ENCODE peak calls at places on chromosomes 5 and 9, in four cellular contexts. J is kidney, N is brain microvascular endothelial cell, K is tibial artery. L is an unnamed sample.

GRCh38 chr5:132772291-132773070 is 4.6 kb downstream of the SEPTIN8 start:
- DNase-seq in J (no peak), K (no peak), N (no peak), L (no peak)

GRCh38 chr5:10538103-10538788 is 25.6 kb upstream of the ANKRD33B start:
- DNase-seq in N (no peak), K (no peak), J (peak), L (no peak)

GRCh38 chr5:96236051-96236450 is 197.0 kb downstream of the PCSK1 start:
- DNase-seq in J (no peak), K (no peak), N (no peak), L (no peak)

GRCh38 chr5:147310059-147310704 is 75.4 kb downstream of the STK32A start:
- DNase-seq in J (peak), K (peak), N (peak), L (no peak)

GRCh38 chr5:172594867-172595466 is 46.1 kb upstream of the NEURL1B start:
- DNase-seq in K (no peak), N (no peak), J (no peak), L (no peak)

GRCh38 chr5:170273968-170274710 is 23.4 kb downstream of the LCP2 start:
- DNase-seq in K (no peak), J (no peak), N (no peak), L (peak)

GRCh38 chr5:16881253-16881652 is 54.8 kb downstream of the MYO10 start:
- DNase-seq in J (no peak), N (no peak), K (no peak), L (no peak)

GRCh38 chr9:133825555-133826198 is 87.5 kb upstream of the SARDH start:
- DNase-seq in J (peak), N (peak), K (no peak), L (no peak)

GRCh38 chr9:71763752-71764332 is 4.5 kb downstream of the CEMIP2 start:
- DNase-seq in N (no peak), K (no peak), J (no peak), L (no peak)

GRCh38 chr5:158135682-158136176 is 276.8 kb upstream of the CLINT1 start:
- DNase-seq in K (peak), N (no peak), J (no peak), L (no peak)

GRCh38 chr5:110544603-110545002 is 181.9 kb downstream of the TMEM232 start:
- DNase-seq in K (no peak), N (no peak), J (no peak), L (no peak)

GRCh38 chr5:393846-394275 is 49.1 kb upstream of the EXOC3 start:
- DNase-seq in J (no peak), K (no peak), N (no peak), L (no peak)

GRCh38 chr5:37738057-37738691 is 101.7 kb downstream of the GDNF start:
- DNase-seq in N (peak), K (no peak), J (no peak), L (no peak)

GRCh38 chr9:69466151-69466550 is 141.1 kb downstream of the ENTREP1 start:
- DNase-seq in K (no peak), N (no peak), J (no peak), L (no peak)

GRCh38 chr5:168364151-168364661 is 72.8 kb downstream of the WWC1 start:
- DNase-seq in N (peak), K (no peak), J (no peak), L (no peak)

GRCh38 chr9:9054354-9054992 is 1254.9 kb upstream of the DMAC1 start:
- DNase-seq in N (no peak), K (no peak), J (no peak), L (no peak)

GRCh38 chr9:27572566-27572917 is 739 bp downstream of the C9orf72 start:
- DNase-seq in K (peak), J (no peak), N (peak), L (peak)

GRCh38 chr5:74579215-74579614 is 61.3 kb downstream of the ENC1 start:
- DNase-seq in J (no peak), N (peak), K (no peak), L (peak)

GRCh38 chr5:167295686-167296015 is 995.8 kb upstream of the WWC1 start:
- DNase-seq in K (no peak), J (no peak), N (no peak), L (no peak)

GRCh38 chr9:109967651-109968331 is 187.8 kb downstream of the PALM2AKAP2 start:
- DNase-seq in K (no peak), N (no peak), J (no peak), L (no peak)

GRCh38 chr9:84969084-84969483 is 299.6 kb downstream of the NTRK2 start:
- DNase-seq in N (no peak), K (no peak), J (no peak), L (no peak)

GRCh38 chr9:107425110-107426025 is 64.2 kb downstream of the KLF4 start:
- DNase-seq in K (peak), J (peak), N (peak), L (peak)

GRCh38 chr5:134026521-134027202 is 21.9 kb upstream of the VDAC1 start:
- DNase-seq in J (no peak), K (no peak), N (peak), L (peak)

GRCh38 chr5:56818409-56819026 is 3.2 kb downstream of the MAP3K1 start:
- DNase-seq in J (no peak), N (peak), K (no peak), L (no peak)

GRCh38 chr5:112684737-112685136 is 52.9 kb upstream of the APC start:
- DNase-seq in J (peak), K (no peak), N (peak), L (no peak)

GRCh38 chr5:74916831-74917710 is 50.9 kb upstream of the FAM169A start:
- DNase-seq in K (no peak), J (no peak), N (peak), L (no peak)

GRCh38 chr5:125134216-125135081 is 388.0 kb upstream of the ZNF608 start:
- DNase-seq in J (no peak), K (no peak), N (peak), L (no peak)

DNA sequence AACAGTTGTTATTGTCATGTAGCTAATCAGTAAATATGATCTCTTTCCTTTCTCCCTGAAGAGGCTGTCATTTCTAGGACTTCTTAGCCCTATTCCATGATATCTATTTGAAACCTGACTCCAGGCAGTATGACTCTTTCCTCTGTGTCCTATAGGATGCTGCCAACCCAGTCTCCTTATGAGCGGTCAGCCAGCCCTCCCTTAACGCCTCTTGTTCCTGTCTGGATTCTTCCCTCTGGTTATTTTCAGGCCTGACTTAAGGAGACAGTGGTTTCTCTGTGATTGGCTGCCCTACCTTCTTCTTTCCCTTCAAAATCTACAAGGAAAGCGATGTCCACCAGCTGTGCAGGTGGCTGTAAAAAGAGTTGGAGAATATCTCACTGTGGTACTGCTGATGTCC is 19.4 kb upstream of the C5orf63 start:
- DNase-seq in N (peak), K (no peak), J (no peak), L (no peak)
- H3K27ac ChIP-seq in N (peak), K (no peak), J (no peak), L (no peak)

GRCh38 chr5:176536902-176537607 is at the start of gene RNF44:
- DNase-seq in K (peak), J (peak), N (peak), L (peak)

GRCh38 chr5:176540476-176540899 is 3.3 kb upstream of the RNF44 start:
- DNase-seq in J (peak), N (no peak), K (no peak), L (no peak)

GRCh38 chr5:176538985-176539384 is 1.8 kb upstream of the RNF44 start:
- DNase-seq in J (no peak), K (no peak), N (no peak), L (no peak)

GRCh38 chr5:176537608-176538504 is 654 bp upstream of the RNF44 start:
- DNase-seq in K (peak), J (peak), N (peak), L (peak)

DNA sequence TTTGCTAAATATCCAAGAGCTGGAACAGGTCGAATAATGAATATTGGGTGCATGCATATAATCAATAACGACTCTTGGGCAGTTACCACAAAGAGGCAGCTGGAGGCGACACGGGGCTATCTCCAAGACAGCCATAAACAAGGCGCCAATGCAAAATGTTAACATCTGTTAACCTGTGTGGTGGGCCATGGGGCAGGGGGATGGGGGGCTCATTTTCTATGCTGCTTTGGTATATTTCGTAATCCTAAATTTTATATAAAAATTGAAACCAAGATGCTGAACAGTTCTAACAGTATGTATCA is 1.3 kb upstream of the RNF44 start:
- DNase-seq in J (peak), N (no peak), K (no peak), L (no peak)
- TF ChIP-seq CTCF in J (no peak), N (no peak), K (no peak), L (no peak)

GRCh38 chr5:14251733-14252132 is 108.6 kb downstream of the TRIO start:
- DNase-seq in J (no peak), K (no peak), N (no peak), L (no peak)

GRCh38 chr5:14250778-14251711 is 107.9 kb downstream of the TRIO start:
- DNase-seq in K (no peak), J (no peak), N (no peak), L (no peak)

GRCh38 chr5:14250094-14250777 is 107.1 kb downstream of the TRIO start:
- DNase-seq in N (peak), K (peak), J (peak), L (no peak)

GRCh38 chr5:14247054-14247386 is 103.9 kb downstream of the TRIO start:
- DNase-seq in K (no peak), N (no peak), J (no peak), L (no peak)

GRCh38 chr5:14249258-14250093 is 106.3 kb downstream of the TRIO start:
- DNase-seq in J (no peak), N (no peak), K (no peak), L (no peak)
- H3K27ac ChIP-seq in J (no peak), N (peak), K (no peak), L (no peak)

GRCh38 chr9:34010979-34011378 is 37.7 kb downstream of the UBAP2 start:
- DNase-seq in N (no peak), J (no peak), K (no peak), L (no peak)
- TF ChIP-seq CTCF in N (peak), J (no peak), K (no peak), L (peak)

L was measured in CD4-positive, alpha-beta T cell.